ENCODE peak calls at places on chromosomes 11 and 22, in seven cellular contexts. U is GM03348; T is HS-27A; L is testis; R is GM18507; K is stimulated activated CD4-positive, alpha-beta T cell treated with anti-CD3 and anti-CD28 coated beads, Interleukin-4, amount 100 ng/mL, for 48 hours; E is NCI-H1092. M is an unnamed sample.
A peak's percentile ranks its signal among the peaks of the same experiment; 100 is the strongest.

GRCh38 chr11:44817207-44817944 is 90.6 kb downstream of the TSPAN18 start:
- DNase-seq in E (no peak), L (no peak), U (peak; percentile 46), R (no peak), K (no peak), T (peak; percentile 34), M (no peak)

GRCh38 chr22:32631507-32632245 is 157.1 kb downstream of the FBXO7 start:
- DNase-seq in E (no peak), U (no peak), R (no peak), T (no peak), L (no peak), K (no peak), M (no peak)

GRCh38 chr11:75105462-75105925 is 8.8 kb upstream of the OR2AT4 start:
- DNase-seq in R (no peak), U (no peak), L (peak; percentile 47), K (no peak), T (no peak), E (no peak), M (no peak)

GRCh38 chr11:47396049-47396320 is 12.4 kb upstream of the SLC39A13 start:
- DNase-seq in U (no peak), R (no peak), L (no peak), K (no peak), T (no peak), E (no peak), M (no peak)

GRCh38 chr22:37848587-37849088 is 581 bp upstream of the EIF3L start:
- DNase-seq in K (no peak), E (no peak), L (no peak), U (peak; percentile 16), R (no peak), T (no peak), M (no peak)

GRCh38 chr22:19799322-19800190 is 39.0 kb downstream of the TBX1 start:
- DNase-seq in E (no peak), U (peak; percentile 97), R (no peak), L (no peak), K (no peak), T (peak; percentile 35), M (no peak)

GRCh38 chr22:29600846-29601245 is 2.6 kb upstream of the NF2 start:
- DNase-seq in R (no peak), T (no peak), E (no peak), U (no peak), L (no peak), K (no peak), M (no peak)

GRCh38 chr22:24805790-24806662 is at the start of gene SGSM1:
- DNase-seq in T (no peak), K (peak; percentile 72), U (peak; percentile 88), R (peak; percentile 84), L (peak; percentile 86), E (peak; percentile 70), M (peak; percentile 29)

GRCh38 chr11:64744544-64745218 is 739 bp upstream of the RASGRP2 start:
- DNase-seq in T (no peak), L (no peak), U (peak; percentile 26), K (no peak), R (no peak), E (no peak), M (no peak)

M was measured in nucleus accumbens.